ENCODE peak calls at places on chromosomes 7 and 10, in six cellular contexts. J is fibroblast of lung; M is CD4-positive, alpha-beta T cell; D is psoas muscle; R is uterus; W is left ventricle myocardium inferior. Z is an unnamed sample.

GRCh38 chr7:152336754-152337368 is 98.9 kb downstream of the KMT2C start:
- DNase-seq in J (peak), M (peak), D (no peak), R (no peak), W (no peak), Z (peak)

GRCh38 chr7:18607025-18607424 is 111.5 kb downstream of the HDAC9 start:
- DNase-seq in J (peak), M (no peak), D (no peak), R (no peak), W (no peak), Z (peak)

GRCh38 chr7:137882261-137882668 is 35.5 kb upstream of the DGKI start:
- DNase-seq in J (peak), M (no peak), D (peak), R (peak), W (no peak), Z (peak)

GRCh38 chr10:73886625-73887024 is 12.3 kb upstream of the CAMK2G start:
- DNase-seq in J (peak), M (no peak), D (no peak), R (no peak), W (no peak), Z (peak)

GRCh38 chr7:14054125-14054524 is 64.7 kb upstream of the ETV1 start:
- DNase-seq in J (no peak), M (no peak), D (no peak), R (no peak), W (no peak), Z (no peak)

GRCh38 chr10:120039826-120040225 is 147.3 kb downstream of the SEC23IP start:
- DNase-seq in J (no peak), M (no peak), D (no peak), R (no peak), W (no peak), Z (no peak)

GRCh38 chr7:45660201-45660900 is 86.2 kb downstream of the ADCY1 start:
- DNase-seq in J (no peak), M (no peak), D (no peak), R (no peak), W (no peak), Z (no peak)

GRCh38 chr7:92133133-92133736 is 1.0 kb downstream of the CYP51A1 start:
- DNase-seq in J (peak), M (no peak), D (no peak), R (no peak), W (no peak), Z (no peak)

GRCh38 chr7:25578991-25579687 is 350.9 kb upstream of the NPVF start:
- DNase-seq in J (no peak), M (no peak), D (no peak), R (no peak), W (no peak), Z (no peak)

GRCh38 chr7:20107582-20107981 is 109.6 kb downstream of the MACC1 start:
- DNase-seq in J (no peak), M (no peak), D (no peak), R (no peak), W (no peak), Z (no peak)

GRCh38 chr7:71404701-71405345 is 272.9 kb downstream of the GALNT17 start:
- DNase-seq in J (no peak), M (no peak), D (no peak), R (no peak), W (no peak), Z (no peak)

GRCh38 chr7:46494026-46494425 is 573.0 kb upstream of the IGFBP3 start:
- DNase-seq in J (peak), M (no peak), D (no peak), R (no peak), W (no peak), Z (no peak)

GRCh38 chr7:78151229-78151628 is 352.7 kb downstream of the PHTF2 start:
- DNase-seq in J (peak), M (no peak), D (no peak), R (peak), W (no peak), Z (no peak)

GRCh38 chr7:46160861-46161260 is 239.8 kb upstream of the IGFBP3 start:
- DNase-seq in J (peak), M (no peak), D (no peak), R (no peak), W (no peak), Z (peak)

GRCh38 chr7:127338122-127338521 is 54.4 kb downstream of the ZNF800 start:
- DNase-seq in J (no peak), M (no peak), D (no peak), R (no peak), W (no peak), Z (no peak)

GRCh38 chr7:28709756-28710155 is 248.4 kb downstream of the TRIL start:
- DNase-seq in J (no peak), M (no peak), D (no peak), R (no peak), W (no peak), Z (no peak)

GRCh38 chr10:19977097-19977521 is 160.9 kb downstream of the PLXDC2 start:
- DNase-seq in J (no peak), M (no peak), D (no peak), R (no peak), W (no peak), Z (no peak)

GRCh38 chr7:18421297-18422004 is 74.1 kb upstream of the HDAC9 start:
- DNase-seq in J (peak), M (no peak), D (no peak), R (no peak), W (no peak), Z (no peak)

GRCh38 chr7:85554294-85554877 is 367.5 kb upstream of the SEMA3D start:
- DNase-seq in J (peak), M (no peak), D (no peak), R (no peak), W (no peak), Z (peak)

GRCh38 chr7:43105521-43106120 is 6.8 kb upstream of the HECW1 start:
- DNase-seq in J (peak), M (no peak), D (no peak), R (no peak), W (no peak), Z (no peak)

GRCh38 chr10:78685466-78686163 is 383.2 kb upstream of the ZMIZ1 start:
- DNase-seq in J (peak), M (no peak), D (no peak), R (no peak), W (no peak), Z (peak)

GRCh38 chr7:88141025-88141424 is 78.8 kb downstream of the SRI start:
- DNase-seq in J (peak), M (no peak), D (no peak), R (no peak), W (no peak), Z (no peak)

GRCh38 chr7:7231005-7231404 is 48.7 kb downstream of the C1GALT1 start:
- DNase-seq in J (no peak), M (no peak), D (no peak), R (no peak), W (no peak), Z (no peak)

GRCh38 chr10:70890917-70891431 is 2.6 kb upstream of the PCBD1 start:
- DNase-seq in J (no peak), M (no peak), D (peak), R (peak), W (peak), Z (no peak)

GRCh38 chr10:99775850-99776249 is 6.6 kb upstream of the ABCC2 start:
- DNase-seq in J (peak), M (no peak), D (no peak), R (no peak), W (no peak), Z (peak)

GRCh38 chr10:109668137-109668536 is 255.2 kb downstream of the XPNPEP1 start:
- DNase-seq in J (no peak), M (no peak), D (no peak), R (no peak), W (no peak), Z (no peak)

GRCh38 chr10:48243487-48243886 is 31.0 kb downstream of the FRMPD2 start:
- DNase-seq in J (no peak), M (no peak), D (no peak), R (no peak), W (no peak), Z (no peak)

GRCh38 chr10:79933961-79934360 is 14.9 kb downstream of the SFTPD start:
- DNase-seq in J (peak), M (no peak), D (no peak), R (no peak), W (no peak), Z (no peak)

GRCh38 chr10:94412439-94412838 is 10.1 kb downstream of the TBC1D12 start:
- DNase-seq in J (peak), M (no peak), D (no peak), R (no peak), W (no peak), Z (no peak)

GRCh38 chr10:76492026-76492425 is 1060.6 kb downstream of the LRMDA start:
- DNase-seq in J (peak), M (no peak), D (no peak), R (no peak), W (no peak), Z (peak)

GRCh38 chr7:24123061-24123460 is 160.9 kb upstream of the NPY start:
- DNase-seq in J (peak), M (no peak), D (no peak), R (no peak), W (no peak), Z (no peak)

GRCh38 chr7:2698581-2699288 is 10.7 kb downstream of the AMZ1 start:
- DNase-seq in J (peak), M (peak), D (no peak), R (no peak), W (no peak), Z (no peak)

GRCh38 chr7:70655694-70656093 is 476.2 kb upstream of the GALNT17 start:
- DNase-seq in J (no peak), M (no peak), D (no peak), R (no peak), W (no peak), Z (no peak)

GRCh38 chr7:1810961-1811849 is 141.1 kb downstream of the ELFN1 start:
- DNase-seq in J (peak), M (no peak), D (no peak), R (no peak), W (no peak), Z (no peak)

GRCh38 chr7:150365673-150366398 is 2.8 kb upstream of the REPIN1 start:
- DNase-seq in J (no peak), M (no peak), D (no peak), R (no peak), W (no peak), Z (no peak)

GRCh38 chr7:77537136-77537594 is at the start of gene PTPN12:
- DNase-seq in J (no peak), M (no peak), D (no peak), R (peak), W (no peak), Z (no peak)

GRCh38 chr10:26455567-26456315 is 17.6 kb downstream of the APBB1IP start:
- DNase-seq in J (peak), M (no peak), D (no peak), R (no peak), W (no peak), Z (no peak)

GRCh38 chr10:73991846-73992245 is 6.1 kb upstream of the VCL start:
- DNase-seq in J (no peak), M (peak), D (peak), R (no peak), W (peak), Z (peak)

GRCh38 chr10:103057980-103058568 is 135.0 kb downstream of the NT5C2 start:
- DNase-seq in J (no peak), M (no peak), D (no peak), R (no peak), W (no peak), Z (no peak)

GRCh38 chr10:103067484-103067883 is 125.6 kb downstream of the NT5C2 start:
- DNase-seq in J (no peak), M (no peak), D (no peak), R (no peak), W (no peak), Z (no peak)

GRCh38 chr10:103067951-103068350 is 125.1 kb downstream of the NT5C2 start:
- DNase-seq in J (no peak), M (no peak), D (no peak), R (no peak), W (no peak), Z (no peak)

GRCh38 chr10:103066141-103067098 is 126.7 kb downstream of the NT5C2 start:
- DNase-seq in J (no peak), M (no peak), D (no peak), R (no peak), W (no peak), Z (no peak)

GRCh38 chr10:103062854-103063642 is 130.0 kb downstream of the NT5C2 start:
- DNase-seq in J (no peak), M (no peak), D (no peak), R (no peak), W (no peak), Z (no peak)
- TF ChIP-seq CTCF in J (no peak), M (no peak), D (no peak), R (no peak), W (peak), Z (no peak)

GRCh38 chr10:91901784-91902677 is 7.3 kb downstream of the FGFBP3 start:
- DNase-seq in J (peak), M (no peak), D (no peak), R (no peak), W (no peak), Z (peak)
- H3K27ac ChIP-seq in J (peak), M (no peak), D (peak), R (no peak), W (no peak), Z (no peak)

GRCh38 chr7:9600974-9601373 is 1167.6 kb downstream of the NXPH1 start:
- DNase-seq in J (no peak), M (no peak), D (no peak), R (no peak), W (no peak), Z (no peak)
- TF ChIP-seq CTCF in J (no peak), M (no peak), D (no peak), R (no peak), W (no peak), Z (no peak)

DNA sequence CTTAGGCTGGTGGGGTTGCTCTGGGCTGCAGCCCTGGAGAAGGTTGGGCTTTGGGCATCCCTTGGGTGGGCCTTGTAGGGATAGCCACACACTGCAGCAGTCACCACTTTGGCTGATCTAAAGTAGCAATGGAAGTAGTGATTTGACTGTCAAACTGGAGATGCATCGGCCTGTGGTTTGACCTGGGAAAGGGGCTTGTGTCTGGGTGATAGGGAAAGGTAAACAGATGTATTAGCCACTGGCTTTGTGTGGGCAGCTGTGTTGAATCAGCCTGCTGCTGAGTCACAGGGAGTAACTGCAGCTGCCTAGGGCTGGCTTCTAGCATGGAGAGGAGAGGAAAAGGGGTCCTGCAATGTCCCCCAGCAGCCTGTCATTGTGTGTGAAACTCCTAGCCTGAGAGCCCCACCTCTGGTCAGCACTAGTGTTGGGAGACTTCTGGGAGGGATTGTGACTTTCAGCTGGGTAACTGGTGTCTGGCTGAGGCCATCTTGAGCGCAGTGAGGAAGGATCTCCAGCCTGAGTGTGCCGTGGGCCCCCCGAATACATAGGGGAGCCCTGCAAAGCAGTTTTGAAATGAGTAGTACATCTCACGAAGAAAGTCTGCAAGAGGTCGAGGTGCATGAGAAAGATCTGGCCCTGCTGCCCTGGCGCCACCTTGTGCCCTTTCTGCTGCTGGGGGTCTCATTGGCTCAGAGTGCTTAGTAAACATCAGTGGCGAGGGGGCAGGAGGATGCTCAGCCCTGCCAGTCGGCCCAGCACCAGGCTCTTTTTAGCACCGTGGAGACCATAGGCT is 117.3 kb downstream of the FANK1 start:
- DNase-seq in J (peak), M (no peak), D (no peak), R (no peak), W (no peak), Z (peak)
- H3K27ac ChIP-seq in J (no peak), M (no peak), D (no peak), R (no peak), W (no peak), Z (no peak)

GRCh38 chr7:129741011-129741410 is 129.5 kb downstream of the NRF1 start:
- DNase-seq in J (no peak), M (no peak), D (peak), R (no peak), W (no peak), Z (no peak)

GRCh38 chr7:129739427-129739826 is 127.9 kb downstream of the NRF1 start:
- DNase-seq in J (peak), M (no peak), D (peak), R (no peak), W (no peak), Z (no peak)

GRCh38 chr7:129742267-129742666 is 130.7 kb downstream of the NRF1 start:
- DNase-seq in J (no peak), M (no peak), D (no peak), R (no peak), W (no peak), Z (no peak)

GRCh38 chr7:129740574-129740973 is 129.1 kb downstream of the NRF1 start:
- DNase-seq in J (no peak), M (no peak), D (no peak), R (no peak), W (no peak), Z (no peak)

GRCh38 chr7:129741743-129742213 is 130.3 kb downstream of the NRF1 start:
- DNase-seq in J (no peak), M (no peak), D (no peak), R (no peak), W (no peak), Z (no peak)
- TF ChIP-seq CTCF in J (no peak), M (no peak), D (no peak), R (no peak), W (no peak), Z (no peak)

DNA sequence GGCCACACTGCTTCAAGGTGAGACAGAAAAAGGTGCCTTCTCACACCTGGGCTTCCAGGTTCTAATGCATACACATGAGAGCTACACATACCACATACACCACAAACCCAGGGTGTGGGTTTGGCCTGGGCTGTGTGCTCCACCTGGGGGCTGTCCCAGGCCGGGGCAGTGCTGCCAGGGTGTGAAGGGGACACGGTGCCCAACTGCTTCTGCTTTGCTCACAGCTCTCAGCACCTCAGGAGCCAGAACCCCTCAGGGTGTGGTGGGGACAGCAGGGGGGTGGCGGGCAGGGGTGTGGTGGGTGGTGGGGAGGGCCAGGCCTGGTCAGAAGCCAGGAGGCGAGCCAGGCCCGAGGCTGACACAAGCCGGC is 51.1 kb downstream of the TMEM209 start:
- DNase-seq in J (no peak), M (no peak), D (no peak), R (no peak), W (no peak), Z (no peak)
- H3K27ac ChIP-seq in J (no peak), M (no peak), D (no peak), R (no peak), W (no peak), Z (peak)

GRCh38 chr10:130363899-130364298 is 227.7 kb downstream of the GLRX3 start:
- DNase-seq in J (no peak), M (no peak), D (no peak), R (no peak), W (no peak), Z (no peak)
- TF ChIP-seq CTCF in J (no peak), M (no peak), D (no peak), R (no peak), W (no peak), Z (no peak)

DNA sequence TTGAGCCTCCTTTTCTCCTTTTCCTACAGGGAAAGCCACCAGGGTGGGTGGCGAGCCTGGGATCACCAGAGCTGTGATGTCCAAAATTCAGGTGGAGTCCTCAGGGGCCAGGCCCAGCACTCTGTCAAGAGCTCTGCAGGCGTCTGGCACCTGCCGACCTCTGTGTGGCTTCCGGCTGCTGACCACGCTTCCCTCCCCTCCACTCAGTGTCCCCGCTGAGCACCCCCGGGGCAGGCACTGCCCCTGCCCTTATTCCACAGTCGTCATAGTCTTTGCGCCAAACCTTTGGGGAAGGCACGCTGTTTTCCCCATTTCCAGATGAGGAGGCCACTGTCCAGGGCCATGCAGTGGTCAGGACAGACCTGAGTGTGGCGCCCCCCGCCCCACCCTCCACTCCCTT is 7.5 kb downstream of the MTG1 start:
- DNase-seq in J (no peak), M (no peak), D (no peak), R (no peak), W (no peak), Z (no peak)
- H3K27ac ChIP-seq in J (no peak), M (no peak), D (no peak), R (no peak), W (no peak), Z (no peak)

Z was measured in RWPE1.